ENCODE peak calls at places on chromosomes 6 and 20, in nine cellular contexts. Z, N, A, P, K, L, E, H and D are unnamed samples.

GRCh38 chr6:116206231-116206903 is 47.5 kb downstream of the TSPYL4 start:
- DNase-seq in K (no peak), P (peak; percentile 81), H (no peak), L (peak; percentile 37), N (peak; percentile 20), Z (no peak), E (no peak), A (no peak), D (no peak)

GRCh38 chr6:135853986-135854385 is 2.5 kb downstream of the PDE7B start:
- DNase-seq in L (peak; percentile 52), N (no peak), A (no peak), H (no peak), E (no peak), K (no peak), Z (no peak), P (peak; percentile 43), D (no peak)

GRCh38 chr20:64035933-64036345 is at the start of gene C20orf204:
- DNase-seq in H (no peak), P (no peak), L (no peak), Z (no peak), K (no peak), N (no peak), A (no peak), E (no peak), D (no peak)

GRCh38 chr6:75272145-75272840 is 12.3 kb downstream of the TMEM30A start:
- DNase-seq in N (peak; percentile 29), P (peak; percentile 90), Z (no peak), L (peak; percentile 79), E (no peak), K (no peak), A (no peak), H (no peak), D (peak; percentile 43)

GRCh38 chr6:157774153-157775135 is 48.6 kb upstream of the SNX9 start:
- DNase-seq in E (no peak), P (no peak), K (no peak), Z (peak; percentile 31), L (no peak), N (no peak), A (no peak), H (no peak), D (no peak)

GRCh38 chr20:50265245-50265946 is 74.8 kb downstream of the CEBPB start:
- DNase-seq in P (no peak), E (no peak), N (no peak), Z (no peak), K (no peak), H (no peak), L (no peak), A (no peak), D (no peak)

GRCh38 chr6:18493421-18493891 is 106.3 kb downstream of the RNF144B start:
- DNase-seq in A (no peak), N (no peak), K (no peak), P (no peak), H (no peak), L (no peak), Z (no peak), E (no peak), D (no peak)

GRCh38 chr20:38430679-38431325 is 4.3 kb downstream of the SNHG17 start:
- DNase-seq in H (no peak), L (no peak), P (no peak), E (no peak), N (no peak), Z (no peak), K (no peak), A (no peak), D (no peak)

GRCh38 chr6:138310294-138310693 is 67.4 kb upstream of the SMIM28 start:
- DNase-seq in N (no peak), E (no peak), L (peak; percentile 20), P (peak; percentile 50), Z (no peak), K (no peak), A (no peak), H (no peak), D (no peak)